ENCODE peak calls at places on chromosomes 1 and 21, in five cellular contexts. K, C, Z, J and I are unnamed samples.

GRCh38 chr1:246790364-246790763 is 66.2 kb downstream of the SCCPDH start:
- DNase-seq in C (no peak), Z (no peak), K (no peak), J (no peak), I (no peak)

GRCh38 chr1:20981903-20982695 is 194.6 kb downstream of the EIF4G3 start:
- DNase-seq in J (no peak), Z (no peak), C (no peak), K (no peak), I (no peak)

GRCh38 chr1:23384312-23385058 is 14.8 kb upstream of the ZNF436 start:
- DNase-seq in J (no peak), K (peak; percentile 4), Z (no peak), C (no peak), I (peak; percentile 64)

GRCh38 chr1:49465486-49466185 is 558.1 kb downstream of the AGBL4 start:
- DNase-seq in C (no peak), J (no peak), Z (no peak), K (no peak), I (no peak)

GRCh38 chr1:221416723-221417122 is 325.2 kb downstream of the DUSP10 start:
- DNase-seq in J (no peak), Z (no peak), K (no peak), C (no peak), I (no peak)

GRCh38 chr1:12728391-12728790 is 12.5 kb downstream of the AADACL3 start:
- DNase-seq in K (no peak), J (no peak), Z (no peak), C (no peak), I (no peak)

GRCh38 chr1:180611016-180611930 is 20.5 kb upstream of the XPR1 start:
- DNase-seq in C (no peak), K (no peak), J (no peak), Z (peak; percentile 18), I (no peak)

GRCh38 chr1:160078392-160079195 is 2.7 kb upstream of the KCNJ9 start:
- DNase-seq in K (no peak), C (peak; percentile 62), J (no peak), Z (no peak), I (peak; percentile 71)

GRCh38 chr21:35475006-35475405 is 425.9 kb upstream of the RUNX1 start:
- DNase-seq in K (no peak), C (no peak), J (no peak), Z (no peak), I (no peak)

GRCh38 chr1:202968895-202969295 is 1.8 kb upstream of the CYB5R1 start:
- DNase-seq in C (peak; percentile 50), Z (no peak), J (no peak), K (peak; percentile 74), I (peak; percentile 72)

GRCh38 chr1:933603-933940 is 9.8 kb downstream of the SAMD11 start:
- DNase-seq in K (no peak), J (no peak), C (no peak), Z (no peak), I (no peak)

GRCh38 chr21:30340714-30341573 is 3.5 kb upstream of the KRTAP27-1 start:
- DNase-seq in C (peak; percentile 56), Z (no peak), J (no peak), K (no peak), I (no peak)

GRCh38 chr1:92965003-92965402 is 3.7 kb upstream of the DIPK1A start:
- DNase-seq in Z (no peak), C (no peak), J (no peak), K (no peak), I (no peak)

GRCh38 chr1:5751833-5752714 is 240.2 kb downstream of the NPHP4 start:
- DNase-seq in Z (no peak), C (no peak), J (peak; percentile 12), K (peak; percentile 35), I (no peak)

GRCh38 chr1:222606757-222607156 is 11.1 kb upstream of the MIA3 start:
- DNase-seq in J (no peak), C (no peak), K (no peak), Z (no peak), I (no peak)

DNA sequence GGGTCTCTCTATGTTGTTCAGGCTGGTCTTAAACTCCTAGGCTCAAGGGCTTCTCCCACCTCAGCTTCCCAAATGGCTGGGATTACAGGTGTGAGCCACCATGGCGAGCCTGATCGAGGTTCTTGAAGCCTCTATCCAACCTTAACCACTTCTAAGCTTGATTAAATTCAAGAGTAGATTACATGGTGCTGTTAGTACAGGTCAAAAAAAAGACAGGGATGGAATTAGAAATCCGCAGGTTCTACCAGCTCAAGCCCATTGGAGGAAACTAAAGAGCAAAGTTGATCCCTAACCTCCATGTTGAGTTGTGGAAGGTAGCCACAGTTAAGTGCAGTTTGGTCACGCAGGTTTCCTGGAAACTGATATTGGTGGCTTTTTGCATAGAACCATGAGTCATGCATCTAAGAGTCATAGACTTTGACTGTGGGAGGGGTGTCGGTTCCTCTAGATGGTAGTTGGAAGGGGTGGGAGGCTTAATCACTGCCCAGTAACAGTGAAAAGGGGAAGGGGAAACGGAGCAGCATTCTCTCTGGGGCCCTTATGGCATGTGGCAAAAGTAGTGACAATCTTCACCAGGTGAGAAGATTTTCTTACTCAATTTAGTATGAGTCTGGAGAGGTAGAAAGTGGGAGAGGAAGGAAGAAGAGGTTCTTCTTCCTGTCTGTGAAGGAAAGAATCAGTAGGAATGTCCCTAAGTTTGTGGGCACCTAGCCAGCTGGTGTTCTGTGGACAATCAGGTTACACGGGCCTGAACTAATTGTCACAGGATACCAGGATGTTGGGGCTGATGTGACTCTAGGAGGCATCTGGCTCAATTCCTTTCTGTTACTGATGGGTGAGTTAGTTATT is 7.0 kb downstream of the CD53 start:
- DNase-seq in Z (no peak), K (no peak), J (no peak), C (no peak), I (no peak)
- TF ChIP-seq POLR2A in Z (no peak), K (no peak), J (no peak), C (no peak), I (no peak)

GRCh38 chr1:152752225-152752624 is 5.6 kb upstream of the KPRP start:
- DNase-seq in J (no peak), K (no peak), Z (no peak), C (no peak), I (no peak)
- H3K9me3 ChIP-seq in J (no peaks in the 10 kb centered on the region), K (no peaks in the 10 kb centered on the region), Z (no peaks in the 10 kb centered on the region), C (no peaks in the 10 kb centered on the region), I (no peaks in the 10 kb centered on the region)

DNA sequence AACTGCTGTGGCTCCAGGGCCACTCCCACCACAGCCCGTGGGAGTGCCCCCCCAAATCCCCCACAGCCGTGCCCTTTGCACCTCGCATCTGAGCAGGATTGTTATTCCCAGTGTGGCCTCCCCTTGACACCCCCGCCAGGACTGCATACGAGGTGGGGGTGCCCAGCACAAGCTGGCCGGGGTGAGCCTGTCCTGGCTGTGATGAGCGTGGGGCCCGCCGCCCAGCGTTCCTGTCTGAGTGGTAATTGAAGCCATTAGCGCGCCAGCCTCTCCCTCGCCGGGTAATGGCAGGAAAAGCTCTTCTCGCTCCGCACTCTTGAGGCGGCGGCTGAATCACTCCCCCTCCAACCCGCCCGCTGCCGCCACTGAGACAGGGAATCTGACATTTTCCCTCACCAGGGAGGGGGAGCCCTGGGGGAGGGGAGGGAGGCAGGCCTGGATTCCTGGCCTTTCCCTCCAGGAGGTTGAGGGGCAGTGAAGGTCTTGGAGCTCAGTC is 27.7 kb downstream of the PTPRF start:
- DNase-seq in C (no peak), K (peak; percentile 73), J (no peak), Z (peak; percentile 70), I (no peak)
- H3K4me3 ChIP-seq in C (no peak overlapping the region), K (no peak overlapping the region), J (no peak overlapping the region), Z (no peak overlapping the region), I (no peak overlapping the region)

DNA sequence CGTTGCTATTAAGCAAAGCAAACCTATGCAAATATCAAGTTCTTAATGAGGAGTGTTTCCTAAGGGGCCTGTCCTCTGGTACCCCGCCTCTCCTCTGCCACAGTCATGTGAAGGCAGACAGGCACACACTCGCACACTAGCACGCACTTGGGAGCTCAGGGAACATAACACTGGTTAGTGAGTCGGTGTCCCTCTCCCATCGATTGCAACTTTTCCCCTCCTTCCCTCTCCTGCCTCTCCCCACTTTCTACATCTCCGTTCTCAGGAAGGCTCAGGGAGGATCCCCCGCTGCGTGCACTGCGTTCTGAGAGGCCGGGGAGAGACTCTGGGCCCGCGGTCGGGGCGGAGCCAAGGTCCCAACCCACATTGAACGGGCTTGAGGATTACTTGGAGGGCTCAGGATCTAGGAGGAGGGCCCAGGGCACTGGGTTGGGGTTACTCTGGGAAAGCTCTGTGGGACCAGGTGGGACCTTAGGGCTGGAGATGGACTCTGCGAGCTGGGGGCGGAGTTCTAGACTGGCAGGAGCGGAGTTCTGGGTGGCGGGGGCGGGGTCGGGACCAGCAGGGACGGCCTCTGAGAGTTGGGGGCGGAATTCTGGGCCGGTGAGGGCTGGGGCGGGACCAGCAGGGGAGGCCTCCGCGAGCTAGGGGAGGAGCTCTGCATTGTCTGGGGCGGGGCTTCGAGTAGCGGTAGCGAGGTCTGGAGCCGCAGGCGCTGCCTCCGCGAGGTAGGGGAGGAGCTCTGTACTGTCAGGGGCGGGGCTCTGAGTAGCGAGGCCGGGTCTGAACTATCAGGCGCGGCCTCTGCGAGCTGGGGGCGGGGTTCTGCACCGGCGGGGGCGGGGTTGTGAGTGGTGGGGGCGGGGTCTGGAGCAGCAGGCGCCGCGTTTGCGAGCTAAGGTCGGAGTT is 533 bp upstream of the LEPR start:
- DNase-seq in Z (peak; percentile 99), J (peak; percentile 95), K (peak; percentile 99), C (peak; percentile 99), I (peak; percentile 99)
- TF ChIP-seq POLR2A in Z (peak; percentile 34), J (peak; percentile 52), K (no peak), C (no peak), I (peak; percentile 67)